ENCODE peak calls at places on chromosome 3, in nine cellular contexts. Q is AG04450, W is kidney epithelial cell, S is tibial artery, X is AG09309, V is foreskin fibroblast, B is choroid plexus epithelial cell, I is right lobe of liver, N is brain microvascular endothelial cell. C is an unnamed sample.

GRCh38 chr3:61796088-61796680 is 234.8 kb downstream of the PTPRG start:
- DNase-seq in S (no peak), W (no peak), V (no peak), B (no peak), Q (no peak), N (no peak), X (no peak), I (no peak), C (no peak)

GRCh38 chr3:30073622-30074021 is 532.8 kb upstream of the TGFBR2 start:
- DNase-seq in S (no peak), I (no peak), X (no peak), Q (no peak), N (no peak), V (peak; percentile 13), B (peak; percentile 63), W (no peak), C (no peak)

GRCh38 chr3:197333901-197334639 is 35.7 kb upstream of the DLG1 start:
- DNase-seq in X (no peak), S (no peak), V (no peak), B (no peak), I (no peak), Q (no peak), W (no peak), N (no peak), C (no peak)

GRCh38 chr3:99954914-99955644 is 137.4 kb downstream of the CMSS1 start:
- DNase-seq in V (no peak), S (no peak), N (no peak), I (no peak), X (no peak), W (no peak), Q (no peak), B (no peak), C (no peak)

GRCh38 chr3:192850501-192850981 is 67.1 kb downstream of the MB21D2 start:
- DNase-seq in V (peak; percentile 53), B (peak; percentile 70), S (no peak), Q (no peak), X (no peak), W (no peak), I (peak; percentile 33), N (peak; percentile 82), C (peak; percentile 79)

GRCh38 chr3:127629462-127630403 is 748 bp downstream of the PODXL2 start:
- DNase-seq in V (no peak), X (no peak), W (no peak), B (no peak), N (no peak), Q (no peak), I (no peak), S (no peak), C (peak; percentile 31)

GRCh38 chr3:37115451-37115850 is 58.9 kb downstream of the LRRFIP2 start:
- DNase-seq in X (no peak), B (peak; percentile 63), I (no peak), Q (no peak), V (peak; percentile 71), S (no peak), N (peak; percentile 7), W (no peak), C (no peak)

GRCh38 chr3:188664795-188665194 is 507.0 kb upstream of the TPRG1 start:
- DNase-seq in X (no peak), B (no peak), N (no peak), W (no peak), Q (no peak), I (no peak), S (no peak), V (no peak), C (no peak)

GRCh38 chr3:179189764-179190163 is 41.6 kb downstream of the PIK3CA start:
- DNase-seq in X (no peak), I (no peak), N (peak; percentile 41), S (no peak), V (peak; percentile 74), W (no peak), Q (peak; percentile 54), B (peak; percentile 94), C (no peak)

GRCh38 chr3:43455233-43455632 is 166.6 kb downstream of the ANO10 start:
- DNase-seq in S (no peak), I (no peak), W (peak; percentile 73), Q (peak; percentile 23), V (peak; percentile 72), B (peak; percentile 16), N (peak; percentile 7), X (no peak), C (no peak)
- H3K4me3 ChIP-seq in S (no peak overlapping the region), I (no peak overlapping the region), W (no peak overlapping the region), Q (no peak overlapping the region), V (no peak overlapping the region), B (no peak overlapping the region), N (no peak overlapping the region), X (no peak overlapping the region), C (no peak overlapping the region)

GRCh38 chr3:194575484-194576210 is 57.6 kb downstream of the TMEM44 start:
- DNase-seq in B (peak; percentile 80), Q (no peak), W (no peak), I (peak; percentile 41), N (peak; percentile 61), V (peak; percentile 75), S (peak; percentile 73), X (no peak), C (no peak)
- TF ChIP-seq CTCF in B (no peak), Q (no peak), W (peak; percentile 4), I (no peak), N (peak; percentile 30), V (no peak), S (no peak), X (no peak), C (no peak)

GRCh38 chr3:64209866-64210609 is 15.2 kb downstream of the PRICKLE2 start:
- DNase-seq in B (no peak), W (no peak), S (peak; percentile 87), V (no peak), X (no peak), N (no peak), I (peak; percentile 37), Q (no peak), C (no peak)
- H3K4me3 ChIP-seq in B (no peak overlapping the region), W (no peak overlapping the region), S (peak overlapping the region; percentile 11), V (no peak overlapping the region), X (no peak overlapping the region), N (no peak overlapping the region), I (no peak overlapping the region), Q (no peak overlapping the region), C (no peak overlapping the region)

DNA sequence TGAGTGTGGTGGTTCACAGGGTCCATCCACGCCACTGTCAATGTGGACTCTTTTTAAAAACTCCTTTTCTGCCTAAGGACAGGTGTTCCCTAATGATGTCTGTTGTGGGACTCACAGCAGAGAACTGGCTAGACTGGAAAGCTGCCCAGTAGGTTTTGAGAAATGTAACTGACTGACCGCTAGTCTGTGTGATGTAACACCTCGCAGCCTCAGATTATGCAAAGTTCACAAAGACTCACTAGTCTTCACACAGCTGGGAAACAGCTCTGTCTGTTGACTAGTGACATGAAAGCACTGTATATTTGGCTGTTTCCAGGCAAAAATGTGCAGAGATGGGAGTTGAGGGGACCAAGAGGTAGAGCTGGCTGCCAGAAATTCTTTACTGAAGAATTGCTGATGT is 10.4 kb downstream of the PDZRN3 start:
- DNase-seq in S (peak; percentile 55), Q (no peak), X (peak; percentile 85), B (peak; percentile 97), I (no peak), V (peak; percentile 76), W (no peak), N (peak; percentile 69), C (no peak)
- TF ChIP-seq CTCF in S (peak; percentile 13), Q (no peak), X (no peak), B (peak; percentile 30), I (no peak), V (no peak), W (no peak), N (no peak), C (no peak)

GRCh38 chr3:64223809-64224570 is 1.3 kb downstream of the PRICKLE2 start:
- DNase-seq in I (no peak), S (no peak), V (peak; percentile 68), N (peak; percentile 52), B (peak; percentile 68), X (no peak), Q (no peak), W (no peak), C (no peak)
- H3K4me3 ChIP-seq in I (no peak overlapping the region), S (peak overlapping the region; percentile 41), V (peak overlapping the region; percentile 67), N (peak overlapping the region; percentile 35), B (peak overlapping the region; percentile 47), X (peak overlapping the region; percentile 14), Q (peak overlapping the region; percentile 56), W (no peak overlapping the region), C (peak overlapping the region; percentile 43)

GRCh38 chr3:167835953-167836352 is 100.4 kb downstream of the SERPINI1 start:
- DNase-seq in S (no peak), B (no peak), V (no peak), X (no peak), W (no peak), N (no peak), I (no peak), Q (no peak), C (no peak)

GRCh38 chr3:167840247-167840646 is 104.7 kb downstream of the SERPINI1 start:
- DNase-seq in S (no peak), Q (no peak), N (no peak), B (no peak), X (no peak), W (no peak), V (no peak), I (no peak), C (no peak)

GRCh38 chr3:167835359-167835758 is 99.8 kb downstream of the SERPINI1 start:
- DNase-seq in W (no peak), V (no peak), S (no peak), B (no peak), I (no peak), N (no peak), Q (no peak), X (no peak), C (no peak)

GRCh38 chr3:167839460-167839859 is 103.9 kb downstream of the SERPINI1 start:
- DNase-seq in B (no peak), X (no peak), I (no peak), Q (no peak), S (no peak), N (no peak), W (no peak), V (no peak), C (no peak)

GRCh38 chr3:167837430-167837829 is 101.9 kb downstream of the SERPINI1 start:
- DNase-seq in X (no peak), I (no peak), W (no peak), B (peak; percentile 5), N (no peak), Q (no peak), V (no peak), S (no peak), C (no peak)
- TF ChIP-seq CTCF in X (no peak), I (peak; percentile 31), W (no peak), B (peak; percentile 3), N (no peak), Q (peak; percentile 25), V (no peak), S (peak; percentile 33), C (no peak)

GRCh38 chr3:105402287-105402801 is 35.6 kb downstream of the ALCAM start:
- DNase-seq in N (peak; percentile 76), Q (no peak), B (peak; percentile 77), W (peak; percentile 77), X (no peak), S (no peak), I (no peak), V (no peak), C (no peak)
- H3K4me3 ChIP-seq in N (no peak overlapping the region), Q (no peak overlapping the region), B (no peak overlapping the region), W (no peak overlapping the region), X (no peak overlapping the region), S (no peak overlapping the region), I (no peak overlapping the region), V (no peak overlapping the region), C (no peak overlapping the region)

DNA sequence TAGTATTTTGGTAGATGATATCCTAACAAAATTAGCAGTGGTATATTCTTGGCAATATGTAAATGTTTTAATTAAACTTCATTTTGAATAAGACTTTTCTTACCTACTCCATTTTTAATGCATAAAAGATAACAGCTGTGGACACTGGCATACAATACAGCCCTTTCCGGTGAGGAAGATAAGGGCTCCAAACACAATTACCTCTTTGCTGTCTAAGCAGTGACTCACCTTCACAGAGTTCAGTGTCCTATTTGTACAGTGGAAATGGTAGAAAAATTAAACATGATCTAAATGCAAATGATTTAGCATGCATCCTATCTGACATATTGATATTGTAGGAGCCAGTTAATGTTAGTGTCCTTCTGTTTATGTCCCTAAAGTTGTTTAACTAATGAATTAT is 969.4 kb downstream of the PLOD2 start:
- DNase-seq in W (no peak), B (no peak), V (no peak), S (no peak), Q (no peak), I (no peak), N (peak; percentile 15), X (no peak), C (no peak)
- TF ChIP-seq CTCF in W (no peak), B (no peak), V (no peak), S (no peak), Q (no peak), I (no peak), N (no peak), X (no peak), C (no peak)

C was measured in GM06990.